ENCODE peak calls at places on chromosomes 2 and 18, in five cellular contexts. W is PC-3, I is SK-N-SH, B is GM23338, Z is hepatocyte. V is an unnamed sample.

GRCh38 chr2:1769703-1770422 is 25.5 kb upstream of the PXDN start:
- DNase-seq in W (peak; percentile 91), Z (peak; percentile 92), B (peak; percentile 97), I (peak; percentile 93), V (peak; percentile 57)

GRCh38 chr2:70505613-70506391 is 47.8 kb downstream of the TGFA start:
- DNase-seq in B (no peak), I (no peak), Z (no peak), W (no peak), V (no peak)

GRCh38 chr2:192551760-192552159 is 357.0 kb upstream of the TMEFF2 start:
- DNase-seq in B (peak; percentile 25), W (no peak), Z (no peak), I (no peak), V (no peak)

GRCh38 chr2:209147981-209148380 is 275.9 kb upstream of the MAP2 start:
- DNase-seq in B (no peak), I (no peak), W (no peak), Z (no peak), V (no peak)

GRCh38 chr18:10424576-10425314 is 29.7 kb upstream of the APCDD1 start:
- DNase-seq in I (no peak), B (no peak), Z (no peak), W (no peak), V (peak; percentile 28)

GRCh38 chr2:220275454-220275853 is 648.0 kb downstream of the SLC4A3 start:
- DNase-seq in I (no peak), Z (no peak), B (no peak), W (peak; percentile 85), V (peak; percentile 23)

GRCh38 chr18:12255626-12256026 is 1.5 kb downstream of the CIDEA start:
- DNase-seq in I (no peak), W (peak; percentile 97), B (peak; percentile 17), Z (no peak), V (peak; percentile 54)

GRCh38 chr2:203543898-203544328 is 8.8 kb upstream of the RAPH1 start:
- DNase-seq in W (no peak), B (no peak), Z (peak; percentile 10), I (no peak), V (no peak)

GRCh38 chr18:79971986-79972385 is 7.5 kb downstream of the HSBP1L1 start:
- DNase-seq in W (no peak), I (no peak), B (no peak), Z (no peak), V (no peak)

GRCh38 chr2:101519173-101519492 is 44.2 kb upstream of the RFX8 start:
- DNase-seq in B (no peak), W (no peak), Z (no peak), I (no peak), V (no peak)
- H3K4me1 ChIP-seq in B (peaks cover 27% of the 10 kb centered on the region), W (peaks cover 53% of the 10 kb centered on the region), Z (peaks cover 18% of the 10 kb centered on the region), I (peaks cover 43% of the 10 kb centered on the region), V (peaks cover 62% of the 10 kb centered on the region)

GRCh38 chr18:42114310-42114943 is 159.4 kb downstream of the PIK3C3 start:
- DNase-seq in I (peak; percentile 52), B (peak; percentile 92), W (peak; percentile 66), Z (peak; percentile 89), V (peak; percentile 86)

GRCh38 chr18:42108071-42108470 is 153.0 kb downstream of the PIK3C3 start:
- DNase-seq in W (no peak), I (no peak), Z (no peak), B (no peak), V (no peak)

GRCh38 chr18:42112657-42113420 is 157.8 kb downstream of the PIK3C3 start:
- DNase-seq in I (no peak), Z (no peak), B (no peak), W (peak; percentile 14), V (peak; percentile 11)

DNA sequence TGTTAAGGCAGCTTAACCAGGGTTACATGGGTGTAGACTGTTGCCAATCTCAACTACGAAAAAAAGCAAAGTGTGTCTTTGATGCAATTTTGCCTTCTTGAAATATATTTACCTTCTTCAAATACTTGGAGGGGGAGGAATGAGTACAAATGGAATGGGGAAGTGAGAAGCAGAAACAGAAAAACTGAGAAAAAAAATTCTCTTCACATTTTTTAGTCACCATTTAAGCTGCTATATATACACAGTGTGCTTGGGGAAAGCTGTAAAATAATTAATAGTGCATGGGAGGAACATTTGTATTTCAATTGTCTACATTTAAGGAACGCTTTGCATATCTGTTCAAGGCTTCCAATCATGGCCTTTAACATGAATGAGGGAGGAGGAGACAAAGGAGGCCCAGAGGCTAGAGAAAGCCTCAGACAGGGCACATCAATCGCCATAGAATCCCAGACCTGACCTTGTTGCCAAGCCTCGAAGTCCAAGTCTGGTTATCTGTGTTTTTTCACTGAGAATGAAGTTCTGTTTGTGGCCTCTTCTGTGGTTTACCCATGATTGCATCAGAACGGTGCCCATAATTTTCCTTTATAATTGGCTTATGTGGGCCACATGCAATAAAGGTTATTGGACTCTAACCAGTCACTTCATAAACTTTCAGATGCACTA is 158.6 kb downstream of the PIK3C3 start:
- DNase-seq in I (no peak), Z (no peak), W (no peak), B (no peak), V (peak; percentile 53)
- H3K27ac ChIP-seq in I (peak overlapping the region; percentile 34), Z (peak overlapping the region; percentile 58), W (no peak overlapping the region), B (no peak overlapping the region), V (peak overlapping the region; percentile 62)

DNA sequence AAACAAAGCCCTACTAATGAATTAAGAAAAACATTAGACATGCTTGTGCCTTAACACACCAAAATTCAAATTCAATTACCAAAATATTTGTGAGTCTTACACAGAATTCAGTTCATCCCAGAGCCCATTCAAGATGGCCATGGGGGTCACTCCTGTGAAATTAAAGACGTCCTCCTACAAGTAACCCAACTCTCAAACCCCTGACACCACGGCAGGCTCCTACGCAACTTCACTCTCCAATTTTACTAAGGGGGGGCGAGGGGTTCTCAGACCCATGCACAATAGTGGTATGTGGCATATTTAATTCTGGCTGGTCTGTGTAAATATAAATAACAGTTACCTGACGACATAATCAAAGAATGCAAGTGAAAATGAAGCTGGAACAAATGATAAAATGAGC is 5.0 kb downstream of the ZNF516 start:
- DNase-seq in W (no peak), I (no peak), Z (no peak), B (no peak), V (no peak)
- TF ChIP-seq EZH2phosphoT487 in W (no peak), I (no peak), Z (no peak), B (no peak), V (no peak)

DNA sequence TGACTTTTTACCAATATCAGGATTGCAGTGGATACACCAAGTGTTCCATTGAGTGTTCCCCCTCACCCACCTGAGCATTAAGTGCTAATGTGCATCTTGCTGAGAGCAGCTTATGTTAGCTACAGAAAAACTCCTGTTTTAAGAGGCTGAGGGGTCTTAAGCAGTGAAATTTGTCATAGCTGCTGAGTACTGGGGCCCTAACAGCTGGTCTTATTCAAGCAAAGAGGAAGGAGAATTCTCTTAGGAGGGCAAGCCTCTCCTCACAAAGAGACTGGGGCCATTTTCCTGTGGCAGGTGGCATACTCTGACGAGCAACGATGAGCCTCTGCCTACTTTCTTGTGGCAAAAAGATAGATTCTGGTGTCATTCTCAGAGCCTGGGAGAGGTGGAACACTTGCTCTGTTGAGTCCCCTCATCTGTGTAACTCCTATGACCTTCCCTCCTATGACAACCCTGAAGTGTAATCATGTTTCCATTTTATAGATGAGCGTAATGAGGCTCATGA is 53.2 kb downstream of the SPRED2 start:
- DNase-seq in B (no peak), I (no peak), Z (no peak), W (no peak), V (no peak)
- H3K4me1 ChIP-seq in B (peaks cover 15% of the 10 kb centered on the region), I (peaks cover 40% of the 10 kb centered on the region), Z (peaks cover 48% of the 10 kb centered on the region), W (peaks cover 82% of the 10 kb centered on the region), V (peaks cover 60% of the 10 kb centered on the region)

DNA sequence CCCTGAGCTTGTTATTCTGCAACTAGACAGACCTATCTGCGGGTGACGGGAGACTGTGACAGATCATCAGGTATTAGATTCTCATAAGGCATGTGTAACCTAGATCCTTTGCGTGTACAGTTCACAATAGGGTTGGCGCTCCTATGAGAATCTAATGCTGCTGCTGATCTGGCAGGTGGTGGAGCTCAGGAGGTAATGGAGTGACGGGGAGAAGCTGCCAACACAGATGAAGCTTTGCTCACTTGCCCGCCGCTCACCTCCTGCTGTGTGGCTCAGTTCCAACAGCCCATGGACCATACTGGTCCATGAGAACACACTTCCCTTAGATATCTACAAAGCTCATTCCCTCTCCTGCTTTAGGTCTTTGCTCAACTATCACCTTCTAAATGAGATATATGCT is 198.2 kb upstream of the SMAD7 start:
- DNase-seq in Z (no peak), I (no peak), W (no peak), B (no peak), V (no peak)
- H3K27ac ChIP-seq in Z (no peak overlapping the region), I (no peak overlapping the region), W (no peak overlapping the region), B (no peak overlapping the region), V (no peak overlapping the region)

GRCh38 chr2:105437708-105438103 is 38.9 kb upstream of the FHL2 start:
- DNase-seq in B (no peak), W (no peak), Z (no peak), I (peak; percentile 38), V (peak; percentile 50)
- TF ChIP-seq EZH2phosphoT487 in B (no peak), W (no peak), Z (no peak), I (no peak), V (no peak)

DNA sequence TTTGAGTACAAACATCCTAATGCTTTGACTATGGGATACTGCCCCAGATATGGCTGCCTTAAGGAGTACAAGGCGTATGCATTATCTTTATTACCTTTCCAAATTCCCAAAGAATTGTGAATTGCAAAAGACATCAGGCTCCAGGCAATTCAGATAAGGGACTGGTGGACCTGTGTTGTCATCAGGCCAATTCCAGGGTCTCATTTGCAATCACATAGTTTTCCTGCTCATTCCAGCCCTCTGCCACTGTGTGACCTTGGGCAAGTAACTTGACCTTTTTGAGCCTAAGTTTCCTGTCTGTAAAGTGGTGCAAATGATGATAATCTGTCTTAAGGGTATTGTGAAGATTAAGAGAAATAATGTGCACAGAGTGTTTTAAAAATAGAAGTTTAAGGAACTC is 137.6 kb downstream of the FMNL2 start:
- DNase-seq in W (no peak), Z (no peak), B (no peak), I (no peak), V (no peak)
- H3K4me1 ChIP-seq in W (peaks cover 59% of the 10 kb centered on the region), Z (peaks cover 62% of the 10 kb centered on the region), B (peaks cover 56% of the 10 kb centered on the region), I (peaks cover 10% of the 10 kb centered on the region), V (peaks cover 7% of the 10 kb centered on the region)

V was measured in GM23248.